ENCODE peak calls at places on chromosomes 7 and 10, in six cellular contexts. One of them, this sample, is unnamed.

GRCh38 chr7:129108583-129108982 is 35.9 kb upstream of the TSPAN33 start:
- DNase-seq in progenitor cell of endocrine pancreas: no peak
- DNase-seq in left lung: no peak
- DNase-seq in ovary: no peak
- DNase-seq in right atrium auricular region: no peak
- DNase-seq in esophagus squamous epithelium: no peak
- DNase-seq in this sample: no peak

GRCh38 chr7:81457858-81458522 is 311.9 kb downstream of the HGF start:
- DNase-seq in progenitor cell of endocrine pancreas: no peak
- DNase-seq in left lung: no peak
- DNase-seq in ovary: no peak
- DNase-seq in right atrium auricular region: no peak
- DNase-seq in esophagus squamous epithelium: no peak
- DNase-seq in this sample: no peak

GRCh38 chr7:38512704-38513103 is 118.5 kb downstream of the AMPH start:
- DNase-seq in progenitor cell of endocrine pancreas: no peak
- DNase-seq in left lung: no peak
- DNase-seq in ovary: no peak
- DNase-seq in right atrium auricular region: no peak
- DNase-seq in esophagus squamous epithelium: no peak
- DNase-seq in this sample: no peak

GRCh38 chr10:21458496-21458895 is 67.0 kb downstream of the SKIDA1 start:
- DNase-seq in progenitor cell of endocrine pancreas: no peak
- DNase-seq in left lung: no peak
- DNase-seq in ovary: no peak
- DNase-seq in right atrium auricular region: no peak
- DNase-seq in esophagus squamous epithelium: no peak
- DNase-seq in this sample: no peak

GRCh38 chr7:148261523-148261922 is 329.0 kb upstream of the C7orf33 start:
- DNase-seq in progenitor cell of endocrine pancreas: no peak
- DNase-seq in left lung: no peak
- DNase-seq in ovary: peak; percentile 21
- DNase-seq in right atrium auricular region: no peak
- DNase-seq in esophagus squamous epithelium: no peak
- DNase-seq in this sample: no peak

GRCh38 chr7:100449190-100449795 is 13.0 kb upstream of the PPP1R35 start:
- DNase-seq in progenitor cell of endocrine pancreas: no peak
- DNase-seq in left lung: no peak
- DNase-seq in ovary: peak; percentile 55
- DNase-seq in right atrium auricular region: no peak
- DNase-seq in esophagus squamous epithelium: no peak
- DNase-seq in this sample: no peak

GRCh38 chr10:29064665-29065064 is 224.2 kb upstream of the LYZL1 start:
- DNase-seq in progenitor cell of endocrine pancreas: no peak
- DNase-seq in left lung: no peak
- DNase-seq in ovary: no peak
- DNase-seq in right atrium auricular region: no peak
- DNase-seq in esophagus squamous epithelium: no peak
- DNase-seq in this sample: no peak

GRCh38 chr7:140697447-140698143 is 1.1 kb downstream of the NDUFB2 start:
- DNase-seq in progenitor cell of endocrine pancreas: no peak
- DNase-seq in left lung: no peak
- DNase-seq in ovary: no peak
- DNase-seq in right atrium auricular region: no peak
- DNase-seq in esophagus squamous epithelium: no peak
- DNase-seq in this sample: no peak

GRCh38 chr10:117137031-117137910 is 799 bp downstream of the VAX1 start:
- DNase-seq in progenitor cell of endocrine pancreas: no peak
- DNase-seq in left lung: no peak
- DNase-seq in ovary: no peak
- DNase-seq in right atrium auricular region: no peak
- DNase-seq in esophagus squamous epithelium: no peak
- DNase-seq in this sample: peak; percentile 63

GRCh38 chr10:96743988-96744585 is 23.8 kb upstream of the PIK3AP1 start:
- DNase-seq in progenitor cell of endocrine pancreas: no peak
- DNase-seq in left lung: no peak
- DNase-seq in ovary: peak; percentile 42
- DNase-seq in right atrium auricular region: no peak
- DNase-seq in esophagus squamous epithelium: no peak
- DNase-seq in this sample: no peak

GRCh38 chr10:93445097-93445960 is 36.8 kb downstream of the MYOF start:
- DNase-seq in progenitor cell of endocrine pancreas: peak; percentile 80
- DNase-seq in left lung: peak; percentile 93
- DNase-seq in ovary: peak; percentile 95
- DNase-seq in right atrium auricular region: peak; percentile 96
- DNase-seq in esophagus squamous epithelium: peak; percentile 43
- DNase-seq in this sample: peak; percentile 87

GRCh38 chr10:35613597-35614226 is 8.6 kb downstream of the GJD4 start:
- DNase-seq in progenitor cell of endocrine pancreas: no peak
- DNase-seq in left lung: no peak
- DNase-seq in ovary: no peak
- DNase-seq in right atrium auricular region: no peak
- DNase-seq in esophagus squamous epithelium: no peak
- DNase-seq in this sample: no peak
- TF ChIP-seq CTCF in progenitor cell of endocrine pancreas: peak; percentile 42
- TF ChIP-seq CTCF in left lung: peak; percentile 12
- TF ChIP-seq CTCF in ovary: no peak
- TF ChIP-seq CTCF in right atrium auricular region: no peak
- TF ChIP-seq CTCF in esophagus squamous epithelium: no peak
- TF ChIP-seq CTCF in this sample: no peak

GRCh38 chr10:26861326-26861998 is 704 bp upstream of the ABI1 start:
- DNase-seq in progenitor cell of endocrine pancreas: no peak
- DNase-seq in left lung: no peak
- DNase-seq in ovary: no peak
- DNase-seq in right atrium auricular region: no peak
- DNase-seq in esophagus squamous epithelium: no peak
- DNase-seq in this sample: no peak
- TF ChIP-seq CTCF in progenitor cell of endocrine pancreas: no peak
- TF ChIP-seq CTCF in left lung: no peak
- TF ChIP-seq CTCF in ovary: peak; percentile 22
- TF ChIP-seq CTCF in right atrium auricular region: no peak
- TF ChIP-seq CTCF in esophagus squamous epithelium: no peak
- TF ChIP-seq CTCF in this sample: peak; percentile 20

GRCh38 chr7:132249591-132249971 is 326.7 kb downstream of the PLXNA4 start:
- DNase-seq in progenitor cell of endocrine pancreas: no peak
- DNase-seq in left lung: no peak
- DNase-seq in ovary: no peak
- DNase-seq in right atrium auricular region: no peak
- DNase-seq in esophagus squamous epithelium: no peak
- DNase-seq in this sample: no peak
- TF ChIP-seq CTCF in progenitor cell of endocrine pancreas: peak; percentile 38
- TF ChIP-seq CTCF in left lung: no peak
- TF ChIP-seq CTCF in ovary: no peak
- TF ChIP-seq CTCF in right atrium auricular region: no peak
- TF ChIP-seq CTCF in esophagus squamous epithelium: no peak
- TF ChIP-seq CTCF in this sample: peak; percentile 38

DNA sequence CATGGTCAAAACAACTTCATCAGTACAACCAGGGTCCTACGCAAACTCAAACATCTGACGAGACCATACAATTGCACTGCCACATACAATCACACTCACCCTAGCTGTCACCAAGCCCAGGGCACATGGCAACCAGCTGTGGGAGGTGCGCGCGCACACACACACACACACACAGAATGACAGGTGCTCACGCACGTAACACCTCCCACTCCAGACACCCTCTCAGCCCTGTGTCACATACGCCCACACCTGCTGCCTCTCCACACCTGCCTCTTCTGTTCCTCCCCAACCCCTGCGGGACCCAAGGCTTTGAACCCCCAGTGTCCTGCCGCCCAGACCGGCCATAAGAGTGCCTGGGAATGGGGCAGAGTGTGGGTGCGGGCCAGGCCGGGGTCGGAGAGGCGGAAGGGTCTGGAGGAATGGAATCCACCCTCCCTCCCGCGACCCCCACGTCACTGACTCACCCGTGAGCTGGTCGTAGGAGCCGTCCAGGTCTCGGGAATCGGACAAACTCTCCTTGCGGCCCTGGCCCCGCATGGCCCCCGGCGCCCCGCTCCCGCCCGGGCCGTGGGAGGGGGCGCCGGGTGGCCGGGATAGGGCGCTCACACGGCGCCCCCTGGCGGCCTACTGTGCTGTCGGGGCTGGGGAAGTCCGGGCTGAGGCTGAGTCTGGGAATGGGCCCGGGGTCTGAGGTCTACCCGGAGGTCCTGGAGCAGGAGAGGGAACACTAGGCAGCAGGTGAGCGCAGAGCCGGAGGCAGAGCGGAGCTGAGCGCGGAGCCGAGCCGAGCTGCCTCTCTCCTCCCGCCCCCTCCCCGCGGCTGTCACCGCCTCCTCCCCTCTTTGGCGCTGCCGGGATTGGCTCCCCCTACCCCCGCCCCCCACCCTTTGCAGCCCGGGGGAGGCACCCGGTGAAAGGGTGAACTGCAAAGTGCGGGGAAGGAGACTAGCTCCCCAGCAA is at the start of gene KCNIP2:
- DNase-seq in progenitor cell of endocrine pancreas: peak; percentile 41
- DNase-seq in left lung: peak; percentile 87
- DNase-seq in ovary: no peak
- DNase-seq in right atrium auricular region: no peak
- DNase-seq in esophagus squamous epithelium: no peak
- DNase-seq in this sample: peak; percentile 71
- TF ChIP-seq CTCF in progenitor cell of endocrine pancreas: peak; percentile 71
- TF ChIP-seq CTCF in left lung: peak; percentile 65
- TF ChIP-seq CTCF in ovary: no peak
- TF ChIP-seq CTCF in right atrium auricular region: peak; percentile 66
- TF ChIP-seq CTCF in esophagus squamous epithelium: peak; percentile 60
- TF ChIP-seq CTCF in this sample: peak; percentile 65

GRCh38 chr7:98241674-98242241 is 10.3 kb downstream of the TECPR1 start:
- DNase-seq in progenitor cell of endocrine pancreas: no peak
- DNase-seq in left lung: no peak
- DNase-seq in ovary: no peak
- DNase-seq in right atrium auricular region: no peak
- DNase-seq in esophagus squamous epithelium: no peak
- DNase-seq in this sample: no peak
- TF ChIP-seq CTCF in progenitor cell of endocrine pancreas: no peak
- TF ChIP-seq CTCF in left lung: no peak
- TF ChIP-seq CTCF in ovary: no peak
- TF ChIP-seq CTCF in right atrium auricular region: no peak
- TF ChIP-seq CTCF in esophagus squamous epithelium: no peak
- TF ChIP-seq CTCF in this sample: no peak

GRCh38 chr10:111039522-111039921 is 37.3 kb upstream of the ADRA2A start:
- DNase-seq in progenitor cell of endocrine pancreas: no peak
- DNase-seq in left lung: no peak
- DNase-seq in ovary: no peak
- DNase-seq in right atrium auricular region: no peak
- DNase-seq in esophagus squamous epithelium: no peak
- DNase-seq in this sample: no peak

GRCh38 chr10:111034598-111035310 is 42.1 kb upstream of the ADRA2A start:
- DNase-seq in progenitor cell of endocrine pancreas: no peak
- DNase-seq in left lung: no peak
- DNase-seq in ovary: no peak
- DNase-seq in right atrium auricular region: no peak
- DNase-seq in esophagus squamous epithelium: no peak
- DNase-seq in this sample: no peak

GRCh38 chr10:111035542-111035941 is 41.3 kb upstream of the ADRA2A start:
- DNase-seq in progenitor cell of endocrine pancreas: no peak
- DNase-seq in left lung: no peak
- DNase-seq in ovary: no peak
- DNase-seq in right atrium auricular region: no peak
- DNase-seq in esophagus squamous epithelium: no peak
- DNase-seq in this sample: no peak

GRCh38 chr10:111037868-111038267 is 39.0 kb upstream of the ADRA2A start:
- DNase-seq in progenitor cell of endocrine pancreas: no peak
- DNase-seq in left lung: no peak
- DNase-seq in ovary: no peak
- DNase-seq in right atrium auricular region: no peak
- DNase-seq in esophagus squamous epithelium: no peak
- DNase-seq in this sample: no peak
- TF ChIP-seq CTCF in progenitor cell of endocrine pancreas: peak; percentile 41
- TF ChIP-seq CTCF in left lung: no peak
- TF ChIP-seq CTCF in ovary: no peak
- TF ChIP-seq CTCF in right atrium auricular region: no peak
- TF ChIP-seq CTCF in esophagus squamous epithelium: no peak
- TF ChIP-seq CTCF in this sample: peak; percentile 12

GRCh38 chr10:55631071-55631654 is 729.9 kb downstream of the ZWINT start:
- DNase-seq in progenitor cell of endocrine pancreas: peak; percentile 87
- DNase-seq in left lung: peak; percentile 86
- DNase-seq in ovary: no peak
- DNase-seq in right atrium auricular region: peak; percentile 60
- DNase-seq in esophagus squamous epithelium: no peak
- DNase-seq in this sample: peak; percentile 88

GRCh38 chr10:55629792-55630490 is 731.1 kb downstream of the ZWINT start:
- DNase-seq in progenitor cell of endocrine pancreas: peak; percentile 27
- DNase-seq in left lung: peak; percentile 62
- DNase-seq in ovary: no peak
- DNase-seq in right atrium auricular region: no peak
- DNase-seq in esophagus squamous epithelium: no peak
- DNase-seq in this sample: peak; percentile 65

GRCh38 chr10:55628260-55628701 is 732.8 kb downstream of the ZWINT start:
- DNase-seq in progenitor cell of endocrine pancreas: peak; percentile 29
- DNase-seq in left lung: peak; percentile 58
- DNase-seq in ovary: no peak
- DNase-seq in right atrium auricular region: peak; percentile 60
- DNase-seq in esophagus squamous epithelium: no peak
- DNase-seq in this sample: peak; percentile 56

GRCh38 chr10:55627526-55628170 is 733.4 kb downstream of the ZWINT start:
- DNase-seq in progenitor cell of endocrine pancreas: no peak
- DNase-seq in left lung: peak; percentile 39
- DNase-seq in ovary: no peak
- DNase-seq in right atrium auricular region: no peak
- DNase-seq in esophagus squamous epithelium: no peak
- DNase-seq in this sample: peak; percentile 56

GRCh38 chr10:55630491-55631056 is 730.5 kb downstream of the ZWINT start:
- DNase-seq in progenitor cell of endocrine pancreas: no peak
- DNase-seq in left lung: peak; percentile 53
- DNase-seq in ovary: no peak
- DNase-seq in right atrium auricular region: no peak
- DNase-seq in esophagus squamous epithelium: no peak
- DNase-seq in this sample: peak; percentile 52
- TF ChIP-seq CTCF in progenitor cell of endocrine pancreas: no peak
- TF ChIP-seq CTCF in left lung: no peak
- TF ChIP-seq CTCF in ovary: no peak
- TF ChIP-seq CTCF in right atrium auricular region: no peak
- TF ChIP-seq CTCF in esophagus squamous epithelium: no peak
- TF ChIP-seq CTCF in this sample: no peak

This sample was measured in nephron progenitor cell.